ENCODE peak calls at places on chromosomes 11 and 22, in nine cellular contexts. One of them, this sample, is unnamed.

GRCh38 chr22:17846326-17846992 is 72.2 kb upstream of the BID start:
- DNase-seq in mesothelial cell of epicardium: no peak
- DNase-seq in mucosa of descending colon: peak; percentile 49
- DNase-seq in body of pancreas: peak; percentile 16
- DNase-seq in kidney: no peak
- DNase-seq in AG04449: no peak
- DNase-seq in colonic mucosa: no peak
- DNase-seq in omental fat pad: no peak
- DNase-seq in MCF 10A: no peak
- DNase-seq in this sample: no peak

GRCh38 chr11:99548264-99548663 is 527.5 kb downstream of the CNTN5 start:
- DNase-seq in mesothelial cell of epicardium: no peak
- DNase-seq in mucosa of descending colon: no peak
- DNase-seq in body of pancreas: no peak
- DNase-seq in kidney: no peak
- DNase-seq in AG04449: no peak
- DNase-seq in colonic mucosa: no peak
- DNase-seq in omental fat pad: no peak
- DNase-seq in MCF 10A: no peak
- DNase-seq in this sample: no peak

GRCh38 chr22:19571207-19571795 is 47.1 kb upstream of the CLDN5 start:
- DNase-seq in mesothelial cell of epicardium: no peak
- DNase-seq in mucosa of descending colon: no peak
- DNase-seq in body of pancreas: no peak
- DNase-seq in kidney: no peak
- DNase-seq in AG04449: no peak
- DNase-seq in colonic mucosa: no peak
- DNase-seq in omental fat pad: no peak
- DNase-seq in MCF 10A: no peak
- DNase-seq in this sample: no peak

GRCh38 chr11:31267720-31268119 is 101.8 kb downstream of the DCDC1 start:
- DNase-seq in mesothelial cell of epicardium: no peak
- DNase-seq in mucosa of descending colon: no peak
- DNase-seq in body of pancreas: no peak
- DNase-seq in kidney: no peak
- DNase-seq in AG04449: no peak
- DNase-seq in colonic mucosa: no peak
- DNase-seq in omental fat pad: no peak
- DNase-seq in MCF 10A: no peak
- DNase-seq in this sample: no peak

GRCh38 chr11:94129505-94130335 is 1.1 kb downstream of the PANX1 start:
- DNase-seq in mesothelial cell of epicardium: no peak
- DNase-seq in mucosa of descending colon: peak; percentile 92
- DNase-seq in body of pancreas: no peak
- DNase-seq in kidney: no peak
- DNase-seq in AG04449: no peak
- DNase-seq in colonic mucosa: peak; percentile 91
- DNase-seq in omental fat pad: no peak
- DNase-seq in MCF 10A: peak; percentile 36
- DNase-seq in this sample: no peak

GRCh38 chr11:117815262-117815803 is 9.2 kb downstream of the FXYD2 start:
- DNase-seq in mesothelial cell of epicardium: no peak
- DNase-seq in mucosa of descending colon: peak; percentile 82
- DNase-seq in body of pancreas: peak; percentile 66
- DNase-seq in kidney: peak; percentile 80
- DNase-seq in AG04449: no peak
- DNase-seq in colonic mucosa: no peak
- DNase-seq in omental fat pad: no peak
- DNase-seq in MCF 10A: no peak
- DNase-seq in this sample: no peak

GRCh38 chr11:65778431-65778900 is 2.3 kb downstream of the AP5B1 start:
- DNase-seq in mesothelial cell of epicardium: no peak
- DNase-seq in mucosa of descending colon: peak; percentile 58
- DNase-seq in body of pancreas: no peak
- DNase-seq in kidney: peak; percentile 75
- DNase-seq in AG04449: no peak
- DNase-seq in colonic mucosa: peak; percentile 16
- DNase-seq in omental fat pad: no peak
- DNase-seq in MCF 10A: no peak
- DNase-seq in this sample: peak; percentile 80

GRCh38 chr22:46233231-46233630 is 16.9 kb downstream of the CDPF1 start:
- DNase-seq in mesothelial cell of epicardium: no peak
- DNase-seq in mucosa of descending colon: no peak
- DNase-seq in body of pancreas: peak; percentile 77
- DNase-seq in kidney: no peak
- DNase-seq in AG04449: no peak
- DNase-seq in colonic mucosa: no peak
- DNase-seq in omental fat pad: no peak
- DNase-seq in MCF 10A: peak; percentile 59
- DNase-seq in this sample: peak; percentile 92

GRCh38 chr11:36195496-36196346 is 93.5 kb downstream of the COMMD9 start:
- DNase-seq in mesothelial cell of epicardium: no peak
- DNase-seq in mucosa of descending colon: no peak
- DNase-seq in body of pancreas: no peak
- DNase-seq in kidney: no peak
- DNase-seq in AG04449: no peak
- DNase-seq in colonic mucosa: no peak
- DNase-seq in omental fat pad: no peak
- DNase-seq in MCF 10A: no peak
- DNase-seq in this sample: no peak

GRCh38 chr11:113618360-113618759 is 87.7 kb downstream of the TMPRSS5 start:
- DNase-seq in mesothelial cell of epicardium: no peak
- DNase-seq in mucosa of descending colon: no peak
- DNase-seq in body of pancreas: no peak
- DNase-seq in kidney: no peak
- DNase-seq in AG04449: no peak
- DNase-seq in colonic mucosa: no peak
- DNase-seq in omental fat pad: no peak
- DNase-seq in MCF 10A: peak; percentile 38
- DNase-seq in this sample: no peak

GRCh38 chr11:9859491-9860305 is 195.8 kb downstream of the SWAP70 start:
- DNase-seq in mesothelial cell of epicardium: no peak
- DNase-seq in mucosa of descending colon: no peak
- DNase-seq in body of pancreas: no peak
- DNase-seq in kidney: no peak
- DNase-seq in AG04449: peak; percentile 64
- DNase-seq in colonic mucosa: no peak
- DNase-seq in omental fat pad: no peak
- DNase-seq in MCF 10A: peak; percentile 23
- DNase-seq in this sample: no peak

GRCh38 chr11:71064183-71064582 is 188.2 kb downstream of the SHANK2 start:
- DNase-seq in mesothelial cell of epicardium: no peak
- DNase-seq in mucosa of descending colon: no peak
- DNase-seq in body of pancreas: no peak
- DNase-seq in kidney: no peak
- DNase-seq in AG04449: no peak
- DNase-seq in colonic mucosa: no peak
- DNase-seq in omental fat pad: no peak
- DNase-seq in MCF 10A: no peak
- DNase-seq in this sample: no peak

GRCh38 chr22:22748297-22748743 is 103.9 kb downstream of the GGTLC2 start:
- DNase-seq in mesothelial cell of epicardium: no peak
- DNase-seq in mucosa of descending colon: no peak
- DNase-seq in body of pancreas: peak; percentile 68
- DNase-seq in kidney: no peak
- DNase-seq in AG04449: no peak
- DNase-seq in colonic mucosa: peak; percentile 50
- DNase-seq in omental fat pad: no peak
- DNase-seq in MCF 10A: peak; percentile 71
- DNase-seq in this sample: peak; percentile 74

GRCh38 chr11:67353317-67354313 is at the start of gene POLD4:
- DNase-seq in mesothelial cell of epicardium: peak; percentile 97
- DNase-seq in mucosa of descending colon: peak; percentile 99
- DNase-seq in body of pancreas: peak; percentile 99
- DNase-seq in kidney: peak; percentile 99
- DNase-seq in AG04449: peak; percentile 77
- DNase-seq in colonic mucosa: peak; percentile 99
- DNase-seq in omental fat pad: peak; percentile 94
- DNase-seq in MCF 10A: peak; percentile 92
- DNase-seq in this sample: peak; percentile 99
- TF ChIP-seq CTCF in mesothelial cell of epicardium: no peak
- TF ChIP-seq CTCF in mucosa of descending colon: no peak
- TF ChIP-seq CTCF in body of pancreas: no peak
- TF ChIP-seq CTCF in kidney: no peak
- TF ChIP-seq CTCF in AG04449: no peak
- TF ChIP-seq CTCF in colonic mucosa: no peak
- TF ChIP-seq CTCF in omental fat pad: no peak
- TF ChIP-seq CTCF in MCF 10A: no peak
- TF ChIP-seq CTCF in this sample: no peak

GRCh38 chr22:35422145-35422544 is 22.2 kb downstream of the MCM5 start:
- DNase-seq in mesothelial cell of epicardium: no peak
- DNase-seq in mucosa of descending colon: no peak
- DNase-seq in body of pancreas: no peak
- DNase-seq in kidney: peak; percentile 40
- DNase-seq in AG04449: no peak
- DNase-seq in colonic mucosa: no peak
- DNase-seq in omental fat pad: no peak
- DNase-seq in MCF 10A: no peak
- DNase-seq in this sample: no peak

GRCh38 chr22:35418726-35419125 is 18.8 kb downstream of the MCM5 start:
- DNase-seq in mesothelial cell of epicardium: no peak
- DNase-seq in mucosa of descending colon: no peak
- DNase-seq in body of pancreas: no peak
- DNase-seq in kidney: peak; percentile 25
- DNase-seq in AG04449: no peak
- DNase-seq in colonic mucosa: no peak
- DNase-seq in omental fat pad: no peak
- DNase-seq in MCF 10A: no peak
- DNase-seq in this sample: no peak

GRCh38 chr22:35419756-35420155 is 19.8 kb downstream of the MCM5 start:
- DNase-seq in mesothelial cell of epicardium: no peak
- DNase-seq in mucosa of descending colon: no peak
- DNase-seq in body of pancreas: no peak
- DNase-seq in kidney: peak; percentile 59
- DNase-seq in AG04449: no peak
- DNase-seq in colonic mucosa: no peak
- DNase-seq in omental fat pad: no peak
- DNase-seq in MCF 10A: no peak
- DNase-seq in this sample: no peak

GRCh38 chr22:35422936-35423335 is 23.0 kb downstream of the MCM5 start:
- DNase-seq in mesothelial cell of epicardium: no peak
- DNase-seq in mucosa of descending colon: no peak
- DNase-seq in body of pancreas: no peak
- DNase-seq in kidney: peak; percentile 66
- DNase-seq in AG04449: no peak
- DNase-seq in colonic mucosa: no peak
- DNase-seq in omental fat pad: no peak
- DNase-seq in MCF 10A: no peak
- DNase-seq in this sample: no peak

DNA sequence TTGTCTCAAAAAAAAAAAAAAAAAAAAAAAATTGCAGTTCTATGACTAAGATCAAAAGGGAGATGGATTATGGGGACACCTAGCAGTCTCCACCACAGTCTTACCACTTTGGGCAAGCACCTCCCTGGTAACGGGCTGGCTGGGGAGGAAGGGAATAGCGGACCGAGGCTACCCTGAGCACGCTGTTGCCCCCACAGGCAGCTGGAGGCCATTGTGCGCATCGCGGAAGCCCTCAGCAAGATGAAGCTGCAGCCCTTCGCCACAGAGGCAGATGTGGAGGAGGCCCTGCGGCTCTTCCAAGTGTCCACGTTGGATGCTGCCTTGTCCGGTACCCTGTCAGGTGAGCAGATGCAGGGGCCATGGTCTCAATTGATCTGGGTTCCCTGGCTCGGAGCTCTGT is 21.2 kb downstream of the MCM5 start:
- DNase-seq in mesothelial cell of epicardium: no peak
- DNase-seq in mucosa of descending colon: no peak
- DNase-seq in body of pancreas: no peak
- DNase-seq in kidney: peak; percentile 51
- DNase-seq in AG04449: no peak
- DNase-seq in colonic mucosa: no peak
- DNase-seq in omental fat pad: no peak
- DNase-seq in MCF 10A: no peak
- DNase-seq in this sample: no peak
- TF ChIP-seq CTCF in mesothelial cell of epicardium: no peak
- TF ChIP-seq CTCF in mucosa of descending colon: no peak
- TF ChIP-seq CTCF in body of pancreas: no peak
- TF ChIP-seq CTCF in kidney: no peak
- TF ChIP-seq CTCF in AG04449: no peak
- TF ChIP-seq CTCF in colonic mucosa: no peak
- TF ChIP-seq CTCF in omental fat pad: no peak
- TF ChIP-seq CTCF in MCF 10A: no peak
- TF ChIP-seq CTCF in this sample: no peak

DNA sequence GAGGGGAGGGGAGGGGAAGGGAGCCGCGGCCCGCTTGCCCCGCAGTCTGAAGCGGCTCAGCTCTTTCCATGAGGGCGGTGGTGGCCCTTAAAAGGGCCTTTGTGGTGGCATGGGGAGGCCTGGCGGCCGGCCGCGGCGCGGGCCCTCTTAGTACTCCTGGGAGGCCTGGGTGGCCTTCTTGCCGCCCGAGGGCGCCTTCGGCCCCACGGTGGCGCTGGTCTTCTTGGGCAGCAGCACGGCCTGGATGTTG is 6.9 kb downstream of the DPAGT1 start:
- DNase-seq in mesothelial cell of epicardium: no peak
- DNase-seq in mucosa of descending colon: peak; percentile 92
- DNase-seq in body of pancreas: peak; percentile 92
- DNase-seq in kidney: peak; percentile 96
- DNase-seq in AG04449: no peak
- DNase-seq in colonic mucosa: peak; percentile 80
- DNase-seq in omental fat pad: no peak
- DNase-seq in MCF 10A: peak; percentile 78
- DNase-seq in this sample: peak; percentile 94
- TF ChIP-seq CTCF in mesothelial cell of epicardium: peak; percentile 44
- TF ChIP-seq CTCF in mucosa of descending colon: peak; percentile 84
- TF ChIP-seq CTCF in body of pancreas: peak; percentile 84
- TF ChIP-seq CTCF in kidney: peak; percentile 63
- TF ChIP-seq CTCF in AG04449: peak; percentile 84
- TF ChIP-seq CTCF in colonic mucosa: peak; percentile 64
- TF ChIP-seq CTCF in omental fat pad: peak; percentile 18
- TF ChIP-seq CTCF in MCF 10A: peak; percentile 57
- TF ChIP-seq CTCF in this sample: peak; percentile 74

DNA sequence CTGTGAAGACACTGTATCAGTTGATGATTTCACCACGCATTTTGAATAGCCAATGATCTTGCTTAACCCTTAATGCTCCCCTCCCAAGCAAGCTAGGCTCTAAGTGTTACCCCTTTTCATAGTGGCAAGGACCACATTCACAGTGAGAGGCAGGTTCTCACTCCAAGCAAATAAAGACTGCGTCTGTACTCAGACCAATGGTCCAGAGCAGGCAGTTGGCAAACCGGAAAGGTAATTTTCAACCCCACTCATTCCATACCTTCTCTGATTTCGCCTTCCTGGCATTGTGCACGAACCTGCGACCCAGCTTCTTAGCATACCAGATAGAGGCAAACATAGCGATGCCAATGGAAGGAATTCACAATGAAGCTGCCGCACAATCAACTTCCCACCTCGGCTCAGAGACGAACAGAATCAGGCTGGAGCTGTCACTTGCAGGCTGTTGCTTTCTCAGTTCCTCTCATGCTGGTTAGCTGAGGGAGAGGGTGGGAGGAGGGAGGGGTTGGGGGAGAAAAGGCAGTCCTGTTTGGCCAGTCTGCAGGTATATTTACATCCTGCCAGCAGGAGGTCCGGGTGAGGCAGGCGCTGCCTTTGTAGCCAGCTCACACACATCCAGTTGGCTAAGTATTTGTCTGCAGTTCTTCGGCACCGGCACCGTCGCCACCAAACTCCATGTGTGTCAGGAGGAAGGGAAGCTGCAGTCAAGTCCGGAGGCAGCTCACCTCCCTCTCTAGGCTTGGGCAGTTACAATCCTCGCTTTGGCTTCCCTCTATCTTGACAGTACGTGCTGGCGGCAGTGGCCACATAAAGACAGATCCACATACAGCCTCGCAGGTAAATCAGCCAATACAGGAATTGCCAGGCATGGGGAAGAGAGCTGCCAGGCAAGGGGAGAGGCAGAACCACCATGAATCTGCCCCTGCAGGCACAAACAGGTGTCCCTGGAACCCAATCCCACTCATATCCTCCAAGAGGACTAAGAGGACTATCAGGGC is 1151.3 kb upstream of the CCDC90B start:
- DNase-seq in mesothelial cell of epicardium: peak; percentile 48
- DNase-seq in mucosa of descending colon: no peak
- DNase-seq in body of pancreas: peak; percentile 84
- DNase-seq in kidney: peak; percentile 73
- DNase-seq in AG04449: no peak
- DNase-seq in colonic mucosa: peak; percentile 15
- DNase-seq in omental fat pad: no peak
- DNase-seq in MCF 10A: peak; percentile 1
- DNase-seq in this sample: no peak
- TF ChIP-seq CTCF in mesothelial cell of epicardium: no peak
- TF ChIP-seq CTCF in mucosa of descending colon: no peak
- TF ChIP-seq CTCF in body of pancreas: peak; percentile 43
- TF ChIP-seq CTCF in kidney: no peak
- TF ChIP-seq CTCF in AG04449: no peak
- TF ChIP-seq CTCF in colonic mucosa: no peak
- TF ChIP-seq CTCF in omental fat pad: no peak
- TF ChIP-seq CTCF in MCF 10A: no peak
- TF ChIP-seq CTCF in this sample: no peak

This sample was measured in osteocyte.